ENCODE peak calls at places on chromosomes 2 and 18, in ten cellular contexts. One of them, this sample, is unnamed.

GRCh38 chr2:15939556-15939853 is 845 bp upstream of the MYCN start:
- DNase-seq in stimulated activated CD8-positive, alpha-beta memory T cell treated with anti-CD3 and anti-CD28 coated beads, Interleukin-15, amount 100 ng/mL, for 24 hours: no peak
- DNase-seq in RWPE1: peak; percentile 64
- DNase-seq in GDM1: no peak
- DNase-seq in brain microvascular endothelial cell: no peak
- DNase-seq in spleen: peak; percentile 85
- DNase-seq in tibial artery: no peak
- DNase-seq in mucosa of gallbladder: no peak
- DNase-seq in NCI-H510A treated with DMSO at 0.1 percent for 48 hours: no peak
- DNase-seq in NCI-H1092: no peak
- DNase-seq in this sample: no peak

GRCh38 chr18:61743775-61744531 is 148.9 kb downstream of the RNF152 start:
- DNase-seq in stimulated activated CD8-positive, alpha-beta memory T cell treated with anti-CD3 and anti-CD28 coated beads, Interleukin-15, amount 100 ng/mL, for 24 hours: no peak
- DNase-seq in RWPE1: no peak
- DNase-seq in GDM1: no peak
- DNase-seq in brain microvascular endothelial cell: peak; percentile 39
- DNase-seq in spleen: no peak
- DNase-seq in tibial artery: peak; percentile 48
- DNase-seq in mucosa of gallbladder: no peak
- DNase-seq in NCI-H510A treated with DMSO at 0.1 percent for 48 hours: no peak
- DNase-seq in NCI-H1092: no peak
- DNase-seq in this sample: no peak

GRCh38 chr2:176959614-176960013 is 253.0 kb upstream of the HNRNPA3 start:
- DNase-seq in stimulated activated CD8-positive, alpha-beta memory T cell treated with anti-CD3 and anti-CD28 coated beads, Interleukin-15, amount 100 ng/mL, for 24 hours: no peak
- DNase-seq in RWPE1: no peak
- DNase-seq in GDM1: no peak
- DNase-seq in brain microvascular endothelial cell: no peak
- DNase-seq in spleen: no peak
- DNase-seq in tibial artery: no peak
- DNase-seq in mucosa of gallbladder: no peak
- DNase-seq in NCI-H510A treated with DMSO at 0.1 percent for 48 hours: no peak
- DNase-seq in NCI-H1092: no peak
- DNase-seq in this sample: no peak

GRCh38 chr2:173130521-173131467 is 55.1 kb downstream of the MAP3K20 start:
- DNase-seq in stimulated activated CD8-positive, alpha-beta memory T cell treated with anti-CD3 and anti-CD28 coated beads, Interleukin-15, amount 100 ng/mL, for 24 hours: no peak
- DNase-seq in RWPE1: no peak
- DNase-seq in GDM1: no peak
- DNase-seq in brain microvascular endothelial cell: no peak
- DNase-seq in spleen: no peak
- DNase-seq in tibial artery: no peak
- DNase-seq in mucosa of gallbladder: no peak
- DNase-seq in NCI-H510A treated with DMSO at 0.1 percent for 48 hours: no peak
- DNase-seq in NCI-H1092: no peak
- DNase-seq in this sample: no peak

GRCh38 chr2:117523267-117523666 is 291.2 kb upstream of the DDX18 start:
- DNase-seq in stimulated activated CD8-positive, alpha-beta memory T cell treated with anti-CD3 and anti-CD28 coated beads, Interleukin-15, amount 100 ng/mL, for 24 hours: no peak
- DNase-seq in RWPE1: peak; percentile 41
- DNase-seq in GDM1: no peak
- DNase-seq in brain microvascular endothelial cell: no peak
- DNase-seq in spleen: no peak
- DNase-seq in tibial artery: peak; percentile 28
- DNase-seq in mucosa of gallbladder: peak; percentile 92
- DNase-seq in NCI-H510A treated with DMSO at 0.1 percent for 48 hours: peak; percentile 93
- DNase-seq in NCI-H1092: peak; percentile 57
- DNase-seq in this sample: no peak

GRCh38 chr2:71672640-71673401 is 219.5 kb downstream of the DYSF start:
- DNase-seq in stimulated activated CD8-positive, alpha-beta memory T cell treated with anti-CD3 and anti-CD28 coated beads, Interleukin-15, amount 100 ng/mL, for 24 hours: no peak
- DNase-seq in RWPE1: no peak
- DNase-seq in GDM1: no peak
- DNase-seq in brain microvascular endothelial cell: no peak
- DNase-seq in spleen: peak; percentile 71
- DNase-seq in tibial artery: no peak
- DNase-seq in mucosa of gallbladder: no peak
- DNase-seq in NCI-H510A treated with DMSO at 0.1 percent for 48 hours: no peak
- DNase-seq in NCI-H1092: no peak
- DNase-seq in this sample: no peak

GRCh38 chr2:215441560-215442391 is 5.9 kb upstream of the FN1 start:
- DNase-seq in stimulated activated CD8-positive, alpha-beta memory T cell treated with anti-CD3 and anti-CD28 coated beads, Interleukin-15, amount 100 ng/mL, for 24 hours: no peak
- DNase-seq in RWPE1: no peak
- DNase-seq in GDM1: no peak
- DNase-seq in brain microvascular endothelial cell: no peak
- DNase-seq in spleen: no peak
- DNase-seq in tibial artery: no peak
- DNase-seq in mucosa of gallbladder: no peak
- DNase-seq in NCI-H510A treated with DMSO at 0.1 percent for 48 hours: no peak
- DNase-seq in NCI-H1092: no peak
- DNase-seq in this sample: no peak

GRCh38 chr2:199379251-199379650 is 78.5 kb downstream of the SATB2 start:
- DNase-seq in stimulated activated CD8-positive, alpha-beta memory T cell treated with anti-CD3 and anti-CD28 coated beads, Interleukin-15, amount 100 ng/mL, for 24 hours: no peak
- DNase-seq in RWPE1: peak; percentile 59
- DNase-seq in GDM1: no peak
- DNase-seq in brain microvascular endothelial cell: peak; percentile 80
- DNase-seq in spleen: no peak
- DNase-seq in tibial artery: no peak
- DNase-seq in mucosa of gallbladder: no peak
- DNase-seq in NCI-H510A treated with DMSO at 0.1 percent for 48 hours: peak; percentile 53
- DNase-seq in NCI-H1092: peak; percentile 1
- DNase-seq in this sample: peak; percentile 80

GRCh38 chr2:17148298-17149228 is 369.7 kb downstream of the RAD51AP2 start:
- DNase-seq in stimulated activated CD8-positive, alpha-beta memory T cell treated with anti-CD3 and anti-CD28 coated beads, Interleukin-15, amount 100 ng/mL, for 24 hours: no peak
- DNase-seq in RWPE1: no peak
- DNase-seq in GDM1: peak; percentile 14
- DNase-seq in brain microvascular endothelial cell: peak; percentile 18
- DNase-seq in spleen: no peak
- DNase-seq in tibial artery: no peak
- DNase-seq in mucosa of gallbladder: no peak
- DNase-seq in NCI-H510A treated with DMSO at 0.1 percent for 48 hours: peak; percentile 1
- DNase-seq in NCI-H1092: no peak
- DNase-seq in this sample: peak; percentile 50

GRCh38 chr2:191167766-191168165 is 17.0 kb upstream of the STAT4 start:
- DNase-seq in stimulated activated CD8-positive, alpha-beta memory T cell treated with anti-CD3 and anti-CD28 coated beads, Interleukin-15, amount 100 ng/mL, for 24 hours: no peak
- DNase-seq in RWPE1: no peak
- DNase-seq in GDM1: no peak
- DNase-seq in brain microvascular endothelial cell: no peak
- DNase-seq in spleen: no peak
- DNase-seq in tibial artery: peak; percentile 34
- DNase-seq in mucosa of gallbladder: peak; percentile 29
- DNase-seq in NCI-H510A treated with DMSO at 0.1 percent for 48 hours: no peak
- DNase-seq in NCI-H1092: no peak
- DNase-seq in this sample: peak; percentile 68

GRCh38 chr18:12036201-12036751 is 55.0 kb downstream of the IMPA2 start:
- DNase-seq in stimulated activated CD8-positive, alpha-beta memory T cell treated with anti-CD3 and anti-CD28 coated beads, Interleukin-15, amount 100 ng/mL, for 24 hours: no peak
- DNase-seq in RWPE1: no peak
- DNase-seq in GDM1: no peak
- DNase-seq in brain microvascular endothelial cell: no peak
- DNase-seq in spleen: no peak
- DNase-seq in tibial artery: no peak
- DNase-seq in mucosa of gallbladder: no peak
- DNase-seq in NCI-H510A treated with DMSO at 0.1 percent for 48 hours: no peak
- DNase-seq in NCI-H1092: no peak
- DNase-seq in this sample: no peak

GRCh38 chr18:46283895-46284295 is 179.7 kb downstream of the HAUS1 start:
- DNase-seq in stimulated activated CD8-positive, alpha-beta memory T cell treated with anti-CD3 and anti-CD28 coated beads, Interleukin-15, amount 100 ng/mL, for 24 hours: no peak
- DNase-seq in RWPE1: no peak
- DNase-seq in GDM1: no peak
- DNase-seq in brain microvascular endothelial cell: no peak
- DNase-seq in spleen: no peak
- DNase-seq in tibial artery: no peak
- DNase-seq in mucosa of gallbladder: no peak
- DNase-seq in NCI-H510A treated with DMSO at 0.1 percent for 48 hours: peak; percentile 62
- DNase-seq in NCI-H1092: peak; percentile 65
- DNase-seq in this sample: no peak

GRCh38 chr2:24191156-24191555 is 16.3 kb downstream of the FAM228A start:
- DNase-seq in stimulated activated CD8-positive, alpha-beta memory T cell treated with anti-CD3 and anti-CD28 coated beads, Interleukin-15, amount 100 ng/mL, for 24 hours: no peak
- DNase-seq in RWPE1: no peak
- DNase-seq in GDM1: no peak
- DNase-seq in brain microvascular endothelial cell: no peak
- DNase-seq in spleen: no peak
- DNase-seq in tibial artery: no peak
- DNase-seq in mucosa of gallbladder: no peak
- DNase-seq in NCI-H510A treated with DMSO at 0.1 percent for 48 hours: no peak
- DNase-seq in NCI-H1092: no peak
- DNase-seq in this sample: no peak

GRCh38 chr2:120586507-120587283 is 149.0 kb upstream of the GLI2 start:
- DNase-seq in stimulated activated CD8-positive, alpha-beta memory T cell treated with anti-CD3 and anti-CD28 coated beads, Interleukin-15, amount 100 ng/mL, for 24 hours: no peak
- DNase-seq in RWPE1: no peak
- DNase-seq in GDM1: no peak
- DNase-seq in brain microvascular endothelial cell: no peak
- DNase-seq in spleen: no peak
- DNase-seq in tibial artery: no peak
- DNase-seq in mucosa of gallbladder: no peak
- DNase-seq in NCI-H510A treated with DMSO at 0.1 percent for 48 hours: no peak
- DNase-seq in NCI-H1092: no peak
- DNase-seq in this sample: no peak

GRCh38 chr2:184611221-184612085 is 13.1 kb downstream of the ZNF804A start:
- DNase-seq in stimulated activated CD8-positive, alpha-beta memory T cell treated with anti-CD3 and anti-CD28 coated beads, Interleukin-15, amount 100 ng/mL, for 24 hours: no peak
- DNase-seq in RWPE1: peak; percentile 4
- DNase-seq in GDM1: no peak
- DNase-seq in brain microvascular endothelial cell: peak; percentile 29
- DNase-seq in spleen: no peak
- DNase-seq in tibial artery: no peak
- DNase-seq in mucosa of gallbladder: no peak
- DNase-seq in NCI-H510A treated with DMSO at 0.1 percent for 48 hours: peak; percentile 28
- DNase-seq in NCI-H1092: no peak
- DNase-seq in this sample: peak; percentile 47

GRCh38 chr2:65545818-65546217 is 113.4 kb upstream of the SPRED2 start:
- DNase-seq in stimulated activated CD8-positive, alpha-beta memory T cell treated with anti-CD3 and anti-CD28 coated beads, Interleukin-15, amount 100 ng/mL, for 24 hours: no peak
- DNase-seq in RWPE1: peak; percentile 42
- DNase-seq in GDM1: no peak
- DNase-seq in brain microvascular endothelial cell: no peak
- DNase-seq in spleen: no peak
- DNase-seq in tibial artery: no peak
- DNase-seq in mucosa of gallbladder: no peak
- DNase-seq in NCI-H510A treated with DMSO at 0.1 percent for 48 hours: no peak
- DNase-seq in NCI-H1092: no peak
- DNase-seq in this sample: peak; percentile 81

GRCh38 chr2:191677091-191677645 is 768 bp upstream of the NABP1 start:
- DNase-seq in stimulated activated CD8-positive, alpha-beta memory T cell treated with anti-CD3 and anti-CD28 coated beads, Interleukin-15, amount 100 ng/mL, for 24 hours: no peak
- DNase-seq in RWPE1: peak; percentile 48
- DNase-seq in GDM1: peak; percentile 34
- DNase-seq in brain microvascular endothelial cell: peak; percentile 91
- DNase-seq in spleen: no peak
- DNase-seq in tibial artery: peak; percentile 59
- DNase-seq in mucosa of gallbladder: peak; percentile 41
- DNase-seq in NCI-H510A treated with DMSO at 0.1 percent for 48 hours: peak; percentile 65
- DNase-seq in NCI-H1092: no peak
- DNase-seq in this sample: peak; percentile 63

GRCh38 chr18:47944972-47945843 is 14.7 kb upstream of the SMAD2 start:
- DNase-seq in stimulated activated CD8-positive, alpha-beta memory T cell treated with anti-CD3 and anti-CD28 coated beads, Interleukin-15, amount 100 ng/mL, for 24 hours: no peak
- DNase-seq in RWPE1: peak; percentile 80
- DNase-seq in GDM1: no peak
- DNase-seq in brain microvascular endothelial cell: no peak
- DNase-seq in spleen: no peak
- DNase-seq in tibial artery: no peak
- DNase-seq in mucosa of gallbladder: no peak
- DNase-seq in NCI-H510A treated with DMSO at 0.1 percent for 48 hours: no peak
- DNase-seq in NCI-H1092: no peak
- DNase-seq in this sample: peak; percentile 85

GRCh38 chr2:43149482-43150107 is 76.8 kb downstream of the ZFP36L2 start:
- DNase-seq in stimulated activated CD8-positive, alpha-beta memory T cell treated with anti-CD3 and anti-CD28 coated beads, Interleukin-15, amount 100 ng/mL, for 24 hours: no peak
- DNase-seq in RWPE1: no peak
- DNase-seq in GDM1: no peak
- DNase-seq in brain microvascular endothelial cell: no peak
- DNase-seq in spleen: peak; percentile 75
- DNase-seq in tibial artery: no peak
- DNase-seq in mucosa of gallbladder: no peak
- DNase-seq in NCI-H510A treated with DMSO at 0.1 percent for 48 hours: no peak
- DNase-seq in NCI-H1092: no peak
- DNase-seq in this sample: no peak

GRCh38 chr2:20669609-20670314 is 2.8 kb downstream of the GDF7 start:
- DNase-seq in stimulated activated CD8-positive, alpha-beta memory T cell treated with anti-CD3 and anti-CD28 coated beads, Interleukin-15, amount 100 ng/mL, for 24 hours: no peak
- DNase-seq in RWPE1: no peak
- DNase-seq in GDM1: no peak
- DNase-seq in brain microvascular endothelial cell: no peak
- DNase-seq in spleen: no peak
- DNase-seq in tibial artery: no peak
- DNase-seq in mucosa of gallbladder: no peak
- DNase-seq in NCI-H510A treated with DMSO at 0.1 percent for 48 hours: no peak
- DNase-seq in NCI-H1092: no peak
- DNase-seq in this sample: no peak

GRCh38 chr2:44522846-44523245 is 161.1 kb downstream of the CAMKMT start:
- DNase-seq in stimulated activated CD8-positive, alpha-beta memory T cell treated with anti-CD3 and anti-CD28 coated beads, Interleukin-15, amount 100 ng/mL, for 24 hours: no peak
- DNase-seq in RWPE1: no peak
- DNase-seq in GDM1: no peak
- DNase-seq in brain microvascular endothelial cell: no peak
- DNase-seq in spleen: no peak
- DNase-seq in tibial artery: no peak
- DNase-seq in mucosa of gallbladder: no peak
- DNase-seq in NCI-H510A treated with DMSO at 0.1 percent for 48 hours: no peak
- DNase-seq in NCI-H1092: no peak
- DNase-seq in this sample: no peak

GRCh38 chr2:25966531-25967265 is 15.6 kb downstream of the KIF3C start:
- DNase-seq in stimulated activated CD8-positive, alpha-beta memory T cell treated with anti-CD3 and anti-CD28 coated beads, Interleukin-15, amount 100 ng/mL, for 24 hours: no peak
- DNase-seq in RWPE1: no peak
- DNase-seq in GDM1: no peak
- DNase-seq in brain microvascular endothelial cell: no peak
- DNase-seq in spleen: no peak
- DNase-seq in tibial artery: no peak
- DNase-seq in mucosa of gallbladder: no peak
- DNase-seq in NCI-H510A treated with DMSO at 0.1 percent for 48 hours: no peak
- DNase-seq in NCI-H1092: no peak
- DNase-seq in this sample: no peak

GRCh38 chr2:68809324-68810240 is 61.6 kb downstream of the BMP10 start:
- DNase-seq in stimulated activated CD8-positive, alpha-beta memory T cell treated with anti-CD3 and anti-CD28 coated beads, Interleukin-15, amount 100 ng/mL, for 24 hours: no peak
- DNase-seq in RWPE1: no peak
- DNase-seq in GDM1: no peak
- DNase-seq in brain microvascular endothelial cell: no peak
- DNase-seq in spleen: no peak
- DNase-seq in tibial artery: no peak
- DNase-seq in mucosa of gallbladder: no peak
- DNase-seq in NCI-H510A treated with DMSO at 0.1 percent for 48 hours: no peak
- DNase-seq in NCI-H1092: no peak
- DNase-seq in this sample: no peak

GRCh38 chr2:235244497-235245215 is 249.2 kb upstream of the AGAP1 start:
- DNase-seq in stimulated activated CD8-positive, alpha-beta memory T cell treated with anti-CD3 and anti-CD28 coated beads, Interleukin-15, amount 100 ng/mL, for 24 hours: no peak
- DNase-seq in RWPE1: no peak
- DNase-seq in GDM1: no peak
- DNase-seq in brain microvascular endothelial cell: peak; percentile 22
- DNase-seq in spleen: no peak
- DNase-seq in tibial artery: no peak
- DNase-seq in mucosa of gallbladder: no peak
- DNase-seq in NCI-H510A treated with DMSO at 0.1 percent for 48 hours: no peak
- DNase-seq in NCI-H1092: no peak
- DNase-seq in this sample: peak; percentile 60

GRCh38 chr2:239539083-239539775 is 138.4 kb upstream of the HDAC4 start:
- DNase-seq in stimulated activated CD8-positive, alpha-beta memory T cell treated with anti-CD3 and anti-CD28 coated beads, Interleukin-15, amount 100 ng/mL, for 24 hours: no peak
- DNase-seq in RWPE1: no peak
- DNase-seq in GDM1: no peak
- DNase-seq in brain microvascular endothelial cell: no peak
- DNase-seq in spleen: peak; percentile 17
- DNase-seq in tibial artery: no peak
- DNase-seq in mucosa of gallbladder: no peak
- DNase-seq in NCI-H510A treated with DMSO at 0.1 percent for 48 hours: no peak
- DNase-seq in NCI-H1092: no peak
- DNase-seq in this sample: no peak

GRCh38 chr2:172639823-172640222 is 83.9 kb downstream of the PDK1 start:
- DNase-seq in stimulated activated CD8-positive, alpha-beta memory T cell treated with anti-CD3 and anti-CD28 coated beads, Interleukin-15, amount 100 ng/mL, for 24 hours: no peak
- DNase-seq in RWPE1: no peak
- DNase-seq in GDM1: peak; percentile 26
- DNase-seq in brain microvascular endothelial cell: peak; percentile 90
- DNase-seq in spleen: no peak
- DNase-seq in tibial artery: no peak
- DNase-seq in mucosa of gallbladder: no peak
- DNase-seq in NCI-H510A treated with DMSO at 0.1 percent for 48 hours: no peak
- DNase-seq in NCI-H1092: no peak
- DNase-seq in this sample: peak; percentile 71

GRCh38 chr2:25228848-25229674 is 60.7 kb upstream of the POMC start:
- DNase-seq in stimulated activated CD8-positive, alpha-beta memory T cell treated with anti-CD3 and anti-CD28 coated beads, Interleukin-15, amount 100 ng/mL, for 24 hours: no peak
- DNase-seq in RWPE1: peak; percentile 89
- DNase-seq in GDM1: peak; percentile 36
- DNase-seq in brain microvascular endothelial cell: peak; percentile 61
- DNase-seq in spleen: no peak
- DNase-seq in tibial artery: peak; percentile 62
- DNase-seq in mucosa of gallbladder: peak; percentile 61
- DNase-seq in NCI-H510A treated with DMSO at 0.1 percent for 48 hours: peak; percentile 68
- DNase-seq in NCI-H1092: peak; percentile 10
- DNase-seq in this sample: peak; percentile 73

GRCh38 chr2:236787885-236788284 is 218.3 kb downstream of the ACKR3 start:
- DNase-seq in stimulated activated CD8-positive, alpha-beta memory T cell treated with anti-CD3 and anti-CD28 coated beads, Interleukin-15, amount 100 ng/mL, for 24 hours: no peak
- DNase-seq in RWPE1: no peak
- DNase-seq in GDM1: no peak
- DNase-seq in brain microvascular endothelial cell: no peak
- DNase-seq in spleen: no peak
- DNase-seq in tibial artery: no peak
- DNase-seq in mucosa of gallbladder: peak; percentile 15
- DNase-seq in NCI-H510A treated with DMSO at 0.1 percent for 48 hours: no peak
- DNase-seq in NCI-H1092: no peak
- DNase-seq in this sample: no peak